ENCODE peak calls at places on chromosome 10, in nine cellular contexts. O is nephron progenitor cell; Z is stimulated activated CD4-positive, alpha-beta T cell treated with anti-CD3 and anti-CD28 coated beads, Interleukin-4, amount 100 ng/mL, for 24 hours; E is activated CD4-positive, alpha-beta memory T cell treated with anti-CD3 and anti-CD28 coated beads for 36 hours; C is fibroblast of pulmonary artery; P is NCI-H2227 treated with DMSO at 0.1 percent for 48 hours; L is G401; V is left colon; U is activated T-cell treated with anti-CD3 and anti-CD28 coated beads, Interleukin-2, amount 50 U/mL, for 48 hours. X is an unnamed sample.

GRCh38 chr10:77927343-77928256 is 1.0 kb upstream of the DLG5 start:
- DNase-seq in O (peak), Z (no peak), E (no peak), C (no peak), P (no peak), L (peak), V (no peak), U (no peak), X (no peak)

GRCh38 chr10:78149193-78149592 is 115.5 kb downstream of the RPS24 start:
- DNase-seq in O (no peak), Z (no peak), E (no peak), C (peak), P (no peak), L (no peak), V (no peak), U (no peak), X (peak)

GRCh38 chr10:130231211-130231850 is 95.1 kb downstream of the GLRX3 start:
- DNase-seq in O (no peak), Z (no peak), E (no peak), C (no peak), P (no peak), L (no peak), V (no peak), U (no peak), X (no peak)

GRCh38 chr10:70053896-70054641 is 1.4 kb downstream of the MACROH2A2 start:
- DNase-seq in O (peak), Z (no peak), E (peak), C (peak), P (peak), L (peak), V (no peak), U (peak), X (no peak)

GRCh38 chr10:12067336-12067735 is 1.4 kb upstream of the DHTKD1 start:
- DNase-seq in O (no peak), Z (no peak), E (no peak), C (peak), P (no peak), L (no peak), V (no peak), U (no peak), X (peak)

GRCh38 chr10:97332586-97333350 is 1.8 kb downstream of the FRAT2 start:
- DNase-seq in O (peak), Z (no peak), E (no peak), C (peak), P (peak), L (peak), V (peak), U (peak), X (peak)

GRCh38 chr10:3486346-3487065 is 298.5 kb downstream of the KLF6 start:
- DNase-seq in O (peak), Z (no peak), E (no peak), C (peak), P (peak), L (no peak), V (peak), U (no peak), X (peak)

GRCh38 chr10:118564652-118565051 is 30.8 kb downstream of the PRLHR start:
- DNase-seq in O (peak), Z (no peak), E (no peak), C (peak), P (no peak), L (no peak), V (no peak), U (no peak), X (no peak)

GRCh38 chr10:1011696-1012095 is 14.0 kb downstream of the IDI2 start:
- DNase-seq in O (no peak), Z (no peak), E (no peak), C (no peak), P (no peak), L (no peak), V (no peak), U (no peak), X (no peak)

GRCh38 chr10:72085864-72086465 is 2.4 kb downstream of the SPOCK2 start:
- DNase-seq in O (no peak), Z (no peak), E (peak), C (no peak), P (no peak), L (no peak), V (no peak), U (no peak), X (no peak)

GRCh38 chr10:118026936-118027335 is 19.8 kb downstream of the RAB11FIP2 start:
- DNase-seq in O (no peak), Z (no peak), E (no peak), C (no peak), P (no peak), L (no peak), V (no peak), U (no peak), X (no peak)

X was measured in ACHN.